ENCODE peak calls at places on chromosomes 13 and 19, in six cellular contexts. E, Q, O, H, G and V are unnamed samples.

GRCh38 chr13:74082741-74083160 is 51.5 kb downstream of the KLF12 start:
- DNase-seq in E (no peak), Q (no peak), O (no peak), H (no peak), G (no peak), V (no peak)

GRCh38 chr19:16952046-16952445 is 63.2 kb downstream of the F2RL3 start:
- DNase-seq in E (peak; percentile 8), Q (no peak), O (no peak), H (no peak), G (no peak), V (no peak)

GRCh38 chr19:7348587-7349230 is at the start of gene ARHGEF18:
- DNase-seq in E (peak; percentile 73), Q (no peak), O (no peak), H (no peak), G (peak; percentile 94), V (no peak)

GRCh38 chr13:30172593-30173300 is 134.6 kb downstream of the KATNAL1 start:
- DNase-seq in E (no peak), Q (no peak), O (no peak), H (no peak), G (no peak), V (no peak)

GRCh38 chr13:76954568-76954967 is 6.3 kb downstream of the ACOD1 start:
- DNase-seq in E (no peak), Q (no peak), O (no peak), H (no peak), G (no peak), V (no peak)

GRCh38 chr13:77698211-77699058 is 948 bp downstream of the SLAIN1 start:
- DNase-seq in E (peak; percentile 34), Q (peak; percentile 18), O (peak; percentile 46), H (peak; percentile 50), G (peak; percentile 48), V (no peak)

GRCh38 chr19:32642771-32643170 is 32.2 kb downstream of the ANKRD27 start:
- DNase-seq in E (no peak), Q (no peak), O (no peak), H (no peak), G (peak; percentile 76), V (no peak)

GRCh38 chr19:10764340-10764894 is 46.5 kb downstream of the DNM2 start:
- DNase-seq in E (no peak), Q (no peak), O (peak; percentile 65), H (no peak), G (no peak), V (no peak)

GRCh38 chr13:103055166-103055565 is 11.1 kb downstream of the SLC10A2 start:
- DNase-seq in E (no peak), Q (no peak), O (no peak), H (no peak), G (no peak), V (no peak)

GRCh38 chr19:35135389-35135909 is 590 bp upstream of the LGI4 start:
- DNase-seq in E (peak; percentile 73), Q (peak; percentile 80), O (peak; percentile 82), H (peak; percentile 43), G (peak; percentile 67), V (peak; percentile 65)

GRCh38 chr13:97298816-97299215 is 76.7 kb downstream of the MBNL2 start:
- DNase-seq in E (no peak), Q (no peak), O (no peak), H (no peak), G (no peak), V (peak; percentile 65)

GRCh38 chr19:16470911-16471811 is 609 bp downstream of the EPS15L1 start:
- DNase-seq in E (peak; percentile 24), Q (no peak), O (no peak), H (no peak), G (peak; percentile 45), V (peak; percentile 59)

GRCh38 chr19:1122972-1123363 is 19.2 kb downstream of the GPX4 start:
- DNase-seq in E (peak; percentile 69), Q (no peak), O (peak; percentile 80), H (peak; percentile 37), G (peak; percentile 24), V (peak; percentile 64)

GRCh38 chr19:6458695-6459355 is 767 bp downstream of the SLC25A23 start:
- DNase-seq in E (peak; percentile 43), Q (no peak), O (peak; percentile 53), H (peak; percentile 45), G (no peak), V (no peak)

GRCh38 chr13:61685683-61686013 is 270.0 kb upstream of the PCDH20 start:
- DNase-seq in E (no peak), Q (no peak), O (no peak), H (no peak), G (no peak), V (no peak)

GRCh38 chr19:41843371-41843770 is 1.1 kb downstream of the LYPD4 start:
- DNase-seq in E (no peak), Q (no peak), O (no peak), H (no peak), G (no peak), V (no peak)

GRCh38 chr19:8240274-8241229 is 31.4 kb downstream of the CERS4 start:
- DNase-seq in E (peak; percentile 95), Q (peak; percentile 91), O (peak; percentile 94), H (peak; percentile 97), G (no peak), V (peak; percentile 93)

GRCh38 chr13:52779028-52779612 is 39.5 kb upstream of the CNMD start:
- DNase-seq in E (no peak), Q (no peak), O (no peak), H (no peak), G (no peak), V (no peak)

GRCh38 chr19:658916-659839 is 3.8 kb downstream of the RNF126 start:
- DNase-seq in E (no peak), Q (no peak), O (peak; percentile 39), H (no peak), G (no peak), V (peak; percentile 47)

GRCh38 chr19:47613165-47614146 is 4.5 kb downstream of the BICRA start:
- DNase-seq in E (no peak), Q (no peak), O (no peak), H (peak; percentile 40), G (no peak), V (peak; percentile 83)

GRCh38 chr19:40612831-40613668 is 11.9 kb downstream of the LTBP4 start:
- DNase-seq in E (peak; percentile 64), Q (no peak), O (peak; percentile 72), H (peak; percentile 56), G (peak; percentile 20), V (no peak)

GRCh38 chr13:99919132-99919531 is 52.4 kb downstream of the ZIC5 start:
- DNase-seq in E (no peak), Q (no peak), O (no peak), H (no peak), G (no peak), V (no peak)

GRCh38 chr13:44303681-44304432 is 69.8 kb upstream of the SERP2 start:
- DNase-seq in E (no peak), Q (peak; percentile 85), O (peak; percentile 26), H (peak; percentile 5), G (peak; percentile 24), V (peak; percentile 89)

GRCh38 chr19:13729859-13730258 is 34.5 kb upstream of the MRI1 start:
- DNase-seq in E (no peak), Q (no peak), O (no peak), H (no peak), G (no peak), V (peak; percentile 50)

GRCh38 chr19:52336117-52336811 is at the start of gene ZNF610:
- DNase-seq in E (peak; percentile 81), Q (peak; percentile 92), O (peak; percentile 88), H (peak; percentile 92), G (peak; percentile 96), V (peak; percentile 75)

GRCh38 chr19:46428278-46429141 is at the start of gene PNMA8C:
- DNase-seq in E (peak; percentile 22), Q (peak; percentile 61), O (peak; percentile 50), H (peak; percentile 69), G (no peak), V (no peak)
- H3K4me3 ChIP-seq in E (no peak within 1 kb of the TSS), Q (no peak within 1 kb of the TSS), O (peak within 1 kb of the TSS; percentile 34), H (no peak within 1 kb of the TSS), G (no peak within 1 kb of the TSS), V (peak within 1 kb of the TSS; percentile 44)

DNA sequence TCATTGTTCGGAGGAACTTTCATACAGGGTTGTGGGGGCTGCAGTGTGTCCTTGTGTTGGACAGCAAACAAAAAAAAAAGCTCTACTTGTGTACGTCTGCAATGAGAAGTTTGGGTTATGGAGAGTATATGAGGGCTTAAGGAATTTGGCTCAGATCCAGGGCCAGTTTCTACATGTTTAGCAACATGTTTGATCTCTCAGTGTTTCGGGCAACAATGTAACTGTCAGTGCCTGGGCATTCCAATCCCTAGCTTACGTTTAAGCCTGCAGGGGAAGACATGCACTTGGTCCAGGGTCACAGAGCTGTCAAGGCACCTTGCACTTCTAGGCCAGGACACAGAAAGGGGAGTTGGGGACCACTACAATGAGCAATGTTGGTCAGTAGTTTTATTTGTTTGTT is 13.9 kb downstream of the ZNF543 start:
- DNase-seq in E (no peak), Q (no peak), O (no peak), H (no peak), G (no peak), V (peak; percentile 15)
- H3K4me3 ChIP-seq in E (no peak overlapping the region), Q (no peak overlapping the region), O (no peak overlapping the region), H (no peak overlapping the region), G (no peak overlapping the region), V (no peak overlapping the region)

GRCh38 chr13:94641432-94641941 is 39.8 kb downstream of the GPR180 start:
- DNase-seq in E (no peak), Q (no peak), O (no peak), H (no peak), G (no peak), V (peak; percentile 93)
- H3K4me3 ChIP-seq in E (no peak overlapping the region), Q (no peak overlapping the region), O (no peak overlapping the region), H (no peak overlapping the region), G (no peak overlapping the region), V (peak overlapping the region; percentile 15)

DNA sequence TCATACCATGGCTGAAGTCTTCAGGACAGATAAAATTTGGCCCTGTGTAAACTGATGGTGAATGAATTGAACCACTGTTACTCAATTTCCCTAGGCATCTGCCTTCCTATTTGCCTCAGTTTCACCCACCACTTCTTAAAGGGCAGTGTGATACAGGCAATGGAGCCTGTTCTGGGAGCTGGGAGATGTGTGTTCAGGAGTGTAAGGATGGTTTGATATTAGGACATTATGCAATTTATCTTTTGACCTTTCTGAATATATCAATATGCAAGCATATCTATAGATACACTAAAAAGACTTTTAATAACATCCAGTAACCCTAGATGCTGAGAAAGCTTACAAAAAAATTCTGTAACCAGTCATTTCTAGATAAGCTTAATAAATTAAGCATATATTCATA is 14.6 kb downstream of the IZUMO2 start:
- DNase-seq in E (no peak), Q (no peak), O (no peak), H (no peak), G (no peak), V (no peak)
- H3K4me3 ChIP-seq in E (no peak overlapping the region), Q (peak overlapping the region; percentile 71), O (no peak overlapping the region), H (no peak overlapping the region), G (peak overlapping the region; percentile 75), V (no peak overlapping the region)